ENCODE peak calls at places on chromosomes 6 and 20, in six cellular contexts. U is K562, T is H1, K is SK-N-SH, D is GM12878, C is HepG2. N is an unnamed sample.

GRCh38 chr6:18823782-18824386 is 436.7 kb downstream of the RNF144B start:
- DNase-seq in U (peak), T (peak), K (peak), D (no peak), C (peak), N (peak)

GRCh38 chr20:47008842-47009518 is 114.3 kb downstream of the EYA2 start:
- DNase-seq in U (no peak), T (no peak), K (no peak), D (no peak), C (peak), N (no peak)

GRCh38 chr6:116412270-116412669 is 41.5 kb downstream of the DSE start:
- DNase-seq in U (no peak), T (no peak), K (no peak), D (no peak), C (no peak), N (no peak)

GRCh38 chr6:7727951-7728854 is 2.3 kb downstream of the BMP6 start:
- DNase-seq in U (no peak), T (peak), K (peak), D (no peak), C (no peak), N (peak)

GRCh38 chr20:47309806-47310426 is 46.6 kb downstream of the ZMYND8 start:
- DNase-seq in U (no peak), T (no peak), K (no peak), D (no peak), C (no peak), N (no peak)

GRCh38 chr20:24547967-24548366 is 78.5 kb downstream of the SYNDIG1 start:
- DNase-seq in U (no peak), T (no peak), K (no peak), D (no peak), C (no peak), N (no peak)

GRCh38 chr20:48831702-48832422 is 4.1 kb upstream of the PREX1 start:
- DNase-seq in U (peak), T (no peak), K (no peak), D (no peak), C (no peak), N (no peak)

GRCh38 chr6:7042056-7042653 is 65.6 kb upstream of the RREB1 start:
- DNase-seq in U (peak), T (no peak), K (no peak), D (no peak), C (peak), N (no peak)

GRCh38 chr6:658244-658643 is 1.3 kb upstream of the HUS1B start:
- DNase-seq in U (peak), T (no peak), K (no peak), D (no peak), C (no peak), N (no peak)

GRCh38 chr6:30219244-30219643 is 6.0 kb upstream of the TRIM26 start:
- DNase-seq in U (peak), T (peak), K (peak), D (peak), C (peak), N (peak)

GRCh38 chr6:69914015-69914485 is 47.7 kb downstream of the COL19A1 start:
- DNase-seq in U (no peak), T (no peak), K (no peak), D (no peak), C (no peak), N (no peak)

GRCh38 chr6:50825375-50826036 is 6.8 kb downstream of the TFAP2B start:
- DNase-seq in U (peak), T (no peak), K (no peak), D (no peak), C (no peak), N (no peak)
- H3K4me3 ChIP-seq in U (no peak), T (peak), K (no peak), D (no peak), C (no peak), N (no peak)

GRCh38 chr6:168355716-168356522 is 36.3 kb upstream of the DACT2 start:
- DNase-seq in U (peak), T (peak), K (peak), D (no peak), C (peak), N (no peak)
- TF ChIP-seq GABPA in U (no peak), T (peak), K (no peak), D (no peak), C (no peak), N (no peak)

DNA sequence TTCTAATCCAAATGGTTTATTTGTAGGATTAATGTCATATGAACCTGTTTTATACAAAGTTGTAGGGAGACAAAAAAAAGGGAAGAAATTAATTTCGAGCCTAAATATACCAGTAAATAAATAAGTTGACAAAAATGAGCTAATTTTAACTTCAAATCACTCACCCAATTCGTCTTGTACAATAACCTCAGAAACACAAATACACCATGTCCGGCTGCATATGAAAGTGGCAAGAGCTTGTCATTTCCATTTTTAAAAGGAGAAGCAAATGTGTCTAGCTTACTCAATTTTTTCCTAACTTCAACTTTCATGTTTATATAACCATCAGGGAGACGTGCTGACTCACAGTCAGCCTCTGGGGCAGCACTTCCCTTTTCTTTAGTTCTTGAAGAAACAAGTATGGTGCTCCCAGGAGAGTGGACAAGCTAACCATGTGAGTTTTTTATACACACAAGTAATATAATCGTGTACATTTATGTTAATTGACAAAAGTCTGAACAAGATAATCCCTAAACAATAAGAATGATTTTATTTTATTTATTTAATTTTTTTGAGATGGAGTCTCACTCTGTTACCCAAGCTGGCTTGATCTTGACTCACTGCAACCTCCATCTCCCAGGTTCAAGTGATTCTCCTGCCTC is 55.5 kb upstream of the SGK1 start:
- DNase-seq in U (peak), T (no peak), K (no peak), D (peak), C (no peak), N (peak)
- H3K4me3 ChIP-seq in U (no peak), T (no peak), K (no peak), D (peak), C (no peak), N (no peak)

GRCh38 chr6:12185081-12185673 is 105.0 kb upstream of the EDN1 start:
- DNase-seq in U (no peak), T (no peak), K (no peak), D (no peak), C (no peak), N (no peak)

GRCh38 chr6:12186543-12186942 is 103.6 kb upstream of the EDN1 start:
- DNase-seq in U (no peak), T (no peak), K (no peak), D (no peak), C (no peak), N (no peak)

GRCh38 chr6:12181481-12181880 is 108.7 kb upstream of the EDN1 start:
- DNase-seq in U (no peak), T (no peak), K (no peak), D (no peak), C (no peak), N (no peak)

GRCh38 chr6:12182676-12183075 is 107.5 kb upstream of the EDN1 start:
- DNase-seq in U (no peak), T (no peak), K (no peak), D (no peak), C (no peak), N (no peak)
- TF ChIP-seq GABPA in U (no peak), T (no peak), K (no peak), D (no peak), C (no peak), N (no peak)

GRCh38 chr6:32583527-32583898 is 6.1 kb downstream of the HLA-DRB1 start:
- DNase-seq in U (no peak), T (no peak), K (no peak), D (no peak), C (no peak), N (no peak)

GRCh38 chr6:32588156-32588555 is 1.5 kb downstream of the HLA-DRB1 start:
- DNase-seq in U (no peak), T (no peak), K (no peak), D (no peak), C (no peak), N (no peak)
- H3K4me3 ChIP-seq in U (no peak), T (no peak), K (no peak), D (peak), C (no peak), N (no peak)

GRCh38 chr20:650954-651353 is 2.0 kb downstream of the SRXN1 start:
- DNase-seq in U (no peak), T (no peak), K (no peak), D (no peak), C (no peak), N (no peak)

GRCh38 chr20:650281-650680 is 2.7 kb downstream of the SRXN1 start:
- DNase-seq in U (no peak), T (no peak), K (no peak), D (no peak), C (no peak), N (no peak)

GRCh38 chr20:653110-653589 is at the start of gene SRXN1:
- DNase-seq in U (peak), T (peak), K (peak), D (peak), C (peak), N (peak)

GRCh38 chr20:652611-653109 is 340 bp downstream of the SRXN1 start:
- DNase-seq in U (no peak), T (no peak), K (no peak), D (no peak), C (no peak), N (peak)

DNA sequence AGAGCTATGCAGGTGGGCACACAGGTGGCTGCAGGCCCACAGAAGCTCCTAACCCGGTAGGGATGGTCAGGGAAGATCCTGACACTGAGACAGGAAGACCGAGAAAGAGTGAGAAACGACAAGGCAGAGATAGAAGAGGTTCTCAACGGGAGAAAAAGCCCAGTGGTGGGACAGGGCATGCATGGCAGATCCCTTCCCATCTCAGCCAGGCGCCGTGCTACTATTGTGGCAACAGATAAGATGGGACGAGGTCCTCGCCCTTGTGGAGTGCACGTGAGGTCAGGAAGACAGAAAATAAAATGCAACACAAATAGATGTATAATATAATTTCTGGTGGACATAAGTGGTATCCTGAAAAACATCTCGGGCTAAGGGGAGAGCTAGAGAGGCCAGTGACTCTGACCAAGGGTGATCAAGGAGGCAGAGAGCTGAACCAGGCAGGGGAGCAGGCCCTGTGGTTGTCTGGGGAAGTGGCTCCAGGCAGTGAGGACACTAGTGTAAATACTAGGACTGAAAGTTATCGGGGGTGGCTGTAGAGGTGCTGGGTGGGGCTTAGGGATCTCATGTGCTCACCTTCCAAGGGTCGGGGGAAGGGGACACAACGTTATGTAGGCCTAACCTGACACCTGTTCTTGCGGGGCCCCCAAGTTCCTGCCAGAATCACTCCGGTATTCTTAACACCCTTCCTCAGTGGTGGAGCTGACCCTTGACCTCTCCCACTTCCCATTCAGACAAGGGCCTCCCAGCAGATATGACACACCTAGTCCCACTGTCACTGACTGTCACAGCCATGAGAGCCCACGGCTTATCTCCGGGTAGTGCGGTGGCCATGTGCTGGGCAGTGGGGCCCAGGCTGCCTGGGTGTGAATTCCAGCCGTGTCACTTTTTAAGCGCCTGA is 1.0 kb downstream of the SRXN1 start:
- DNase-seq in U (peak), T (no peak), K (no peak), D (no peak), C (no peak), N (peak)
- TF ChIP-seq GABPA in U (no peak), T (no peak), K (no peak), D (no peak), C (no peak), N (no peak)

GRCh38 chr6:10556496-10557391 is 35.6 kb downstream of the GCNT2 start:
- DNase-seq in U (no peak), T (no peak), K (no peak), D (no peak), C (no peak), N (no peak)
- H3K4me3 ChIP-seq in U (no peak), T (peak), K (peak), D (no peak), C (no peak), N (no peak)

GRCh38 chr6:154458565-154459475 is 51.7 kb downstream of the CNKSR3 start:
- DNase-seq in U (peak), T (no peak), K (peak), D (no peak), C (no peak), N (no peak)
- TF ChIP-seq GABPA in U (no peak), T (no peak), K (no peak), D (no peak), C (no peak), N (no peak)

GRCh38 chr6:11413728-11414127 is 123.8 kb upstream of the TMEM170B start:
- DNase-seq in U (no peak), T (no peak), K (no peak), D (no peak), C (no peak), N (no peak)

GRCh38 chr6:11412616-11413015 is 124.9 kb upstream of the TMEM170B start:
- DNase-seq in U (no peak), T (no peak), K (no peak), D (no peak), C (no peak), N (no peak)

GRCh38 chr6:11416936-11417576 is 120.5 kb upstream of the TMEM170B start:
- DNase-seq in U (no peak), T (no peak), K (no peak), D (no peak), C (no peak), N (no peak)

GRCh38 chr6:11413112-11413687 is 124.3 kb upstream of the TMEM170B start:
- DNase-seq in U (no peak), T (no peak), K (no peak), D (no peak), C (no peak), N (no peak)

GRCh38 chr6:11414564-11414963 is 123.0 kb upstream of the TMEM170B start:
- DNase-seq in U (no peak), T (no peak), K (no peak), D (peak), C (peak), N (no peak)
- H3K4me3 ChIP-seq in U (no peak), T (no peak), K (no peak), D (no peak), C (no peak), N (no peak)